ENCODE peak calls at places on chromosomes 12 and 14, in seven cellular contexts. T, R, Y, U, I, P and A are unnamed samples.

GRCh38 chr12:18882690-18883089 is 144.8 kb downstream of the CAPZA3 start:
- DNase-seq in T (no peak), R (no peak), Y (no peak), U (no peak), I (no peak), P (no peak), A (no peak)

GRCh38 chr14:102805454-102805891 is 28.2 kb downstream of the TRAF3 start:
- DNase-seq in T (no peak), R (no peak), Y (no peak), U (peak), I (no peak), P (no peak), A (no peak)

GRCh38 chr14:104794641-104795467 is 694 bp downstream of the AKT1 start:
- DNase-seq in T (peak), R (peak), Y (no peak), U (no peak), I (no peak), P (no peak), A (no peak)

GRCh38 chr12:119202121-119202527 is 23.4 kb downstream of the HSPB8 start:
- DNase-seq in T (no peak), R (peak), Y (no peak), U (no peak), I (no peak), P (no peak), A (no peak)

GRCh38 chr12:16012086-16012485 is 101.0 kb downstream of the DERA start:
- DNase-seq in T (peak), R (no peak), Y (peak), U (peak), I (no peak), P (no peak), A (no peak)

GRCh38 chr12:11822071-11822818 is 172.8 kb downstream of the ETV6 start:
- DNase-seq in T (no peak), R (peak), Y (no peak), U (peak), I (no peak), P (no peak), A (no peak)

GRCh38 chr12:42741771-42742510 is 152.4 kb upstream of the PRICKLE1 start:
- DNase-seq in T (no peak), R (peak), Y (no peak), U (peak), I (no peak), P (peak), A (peak)

GRCh38 chr14:39431416-39432178 is 636 bp downstream of the FBXO33 start:
- DNase-seq in T (peak), R (peak), Y (peak), U (peak), I (peak), P (no peak), A (no peak)

GRCh38 chr12:15831315-15831993 is 42.3 kb upstream of the EPS8 start:
- DNase-seq in T (no peak), R (no peak), Y (no peak), U (no peak), I (no peak), P (no peak), A (no peak)

GRCh38 chr14:54312166-54312801 is 84.5 kb upstream of the CDKN3 start:
- DNase-seq in T (no peak), R (peak), Y (no peak), U (peak), I (no peak), P (peak), A (peak)

GRCh38 chr14:100445436-100446088 is 122.4 kb downstream of the SLC25A47 start:
- DNase-seq in T (no peak), R (no peak), Y (no peak), U (no peak), I (no peak), P (no peak), A (no peak)

GRCh38 chr12:89333564-89334252 is 18.6 kb downstream of the DUSP6 start:
- DNase-seq in T (no peak), R (no peak), Y (no peak), U (no peak), I (no peak), P (no peak), A (no peak)

GRCh38 chr14:87115234-87115633 is 877.7 kb downstream of the GALC start:
- DNase-seq in T (no peak), R (no peak), Y (no peak), U (no peak), I (no peak), P (no peak), A (no peak)

GRCh38 chr12:124742111-124742510 is 121.6 kb downstream of the SCARB1 start:
- DNase-seq in T (peak), R (peak), Y (no peak), U (no peak), I (no peak), P (no peak), A (no peak)

GRCh38 chr12:88448337-88448944 is 131.8 kb downstream of the KITLG start:
- DNase-seq in T (no peak), R (peak), Y (no peak), U (no peak), I (no peak), P (no peak), A (no peak)

GRCh38 chr12:111976291-111976690 is 36.7 kb downstream of the TMEM116 start:
- DNase-seq in T (no peak), R (no peak), Y (no peak), U (no peak), I (no peak), P (no peak), A (no peak)

GRCh38 chr12:116019415-116019814 is 258.1 kb downstream of the MED13L start:
- DNase-seq in T (no peak), R (no peak), Y (no peak), U (no peak), I (no peak), P (no peak), A (no peak)

GRCh38 chr12:19712041-19712440 is 272.7 kb downstream of the AEBP2 start:
- DNase-seq in T (no peak), R (no peak), Y (no peak), U (peak), I (no peak), P (peak), A (no peak)

GRCh38 chr14:35374273-35374681 is 30.3 kb downstream of the NFKBIA start:
- DNase-seq in T (no peak), R (peak), Y (peak), U (peak), I (no peak), P (peak), A (peak)

GRCh38 chr12:106976013-106976658 is 10.8 kb downstream of the MTERF2 start:
- DNase-seq in T (no peak), R (peak), Y (no peak), U (peak), I (no peak), P (no peak), A (no peak)

GRCh38 chr12:51632598-51632997 is 41.6 kb downstream of the SCN8A start:
- DNase-seq in T (no peak), R (peak), Y (no peak), U (no peak), I (no peak), P (no peak), A (no peak)